ENCODE peak calls at places on chromosomes 3 and 15, in seven cellular contexts. U is HTR-8/SVneo; C is stimulated activated CD8-positive, alpha-beta memory T cell treated with anti-CD3 and anti-CD28 coated beads, Interleukin-12 subunit alpha, Interleukin-12 subunit beta, amount 100 ng/mL, for 1 hour; B is caudate nucleus; G is cardiac muscle cell; O is AG10803; E is mammary epithelial cell. J is an unnamed sample.

GRCh38 chr3:99633887-99634558 is 4.4 kb upstream of the COL8A1 start:
- DNase-seq in U (no peak), C (no peak), B (no peak), G (no peak), O (no peak), E (no peak), J (no peak)

GRCh38 chr3:195556390-195556789 is 13.3 kb upstream of the PPP1R2 start:
- DNase-seq in U (no peak), C (no peak), B (peak), G (peak), O (no peak), E (no peak), J (no peak)

GRCh38 chr3:72058493-72059081 is 273.6 kb upstream of the PROK2 start:
- DNase-seq in U (no peak), C (no peak), B (no peak), G (no peak), O (no peak), E (no peak), J (no peak)

GRCh38 chr3:112357888-112358287 is 24.9 kb downstream of the CD200 start:
- DNase-seq in U (no peak), C (no peak), B (no peak), G (no peak), O (no peak), E (no peak), J (no peak)

GRCh38 chr3:66092175-66092990 is 53.7 kb upstream of the MAGI1 start:
- DNase-seq in U (no peak), C (no peak), B (no peak), G (no peak), O (peak), E (no peak), J (no peak)

GRCh38 chr3:170228093-170228766 is 6.0 kb downstream of the PRKCI start:
- DNase-seq in U (no peak), C (no peak), B (no peak), G (no peak), O (peak), E (peak), J (no peak)

GRCh38 chr15:99390667-99391066 is 139.4 kb downstream of the LRRC28 start:
- DNase-seq in U (no peak), C (no peak), B (no peak), G (no peak), O (no peak), E (no peak), J (no peak)

GRCh38 chr15:43105077-43105769 is 615 bp downstream of the UBR1 start:
- DNase-seq in U (no peak), C (no peak), B (peak), G (peak), O (no peak), E (peak), J (peak)

GRCh38 chr3:172536505-172536904 is 13.3 kb upstream of the TNFSF10 start:
- DNase-seq in U (no peak), C (no peak), B (no peak), G (no peak), O (no peak), E (no peak), J (no peak)

GRCh38 chr3:126266850-126267168 is 86.4 kb upstream of the ALDH1L1 start:
- DNase-seq in U (no peak), C (no peak), B (no peak), G (no peak), O (no peak), E (no peak), J (no peak)

GRCh38 chr3:40009991-40010390 is 200.6 kb downstream of the MYRIP start:
- DNase-seq in U (no peak), C (no peak), B (no peak), G (no peak), O (no peak), E (no peak), J (no peak)

GRCh38 chr3:79167651-79168416 is 600.0 kb downstream of the ROBO1 start:
- DNase-seq in U (peak), C (no peak), B (no peak), G (no peak), O (peak), E (peak), J (no peak)

GRCh38 chr3:44993471-44994205 is 17.6 kb downstream of the EXOSC7 start:
- DNase-seq in U (no peak), C (no peak), B (no peak), G (no peak), O (peak), E (peak), J (no peak)

GRCh38 chr3:46114324-46114988 is 87.2 kb upstream of the XCR1 start:
- DNase-seq in U (peak), C (no peak), B (no peak), G (no peak), O (peak), E (peak), J (peak)

GRCh38 chr3:34065901-34066300 is 267.5 kb downstream of the PDCD6IP start:
- DNase-seq in U (no peak), C (no peak), B (no peak), G (no peak), O (no peak), E (no peak), J (no peak)

GRCh38 chr3:45968706-45969105 is 25.4 kb downstream of the CXCR6 start:
- DNase-seq in U (peak), C (no peak), B (no peak), G (no peak), O (peak), E (peak), J (no peak)

GRCh38 chr3:146050700-146051099 is 110.3 kb downstream of the PLOD2 start:
- DNase-seq in U (no peak), C (no peak), B (no peak), G (no peak), O (peak), E (no peak), J (peak)

GRCh38 chr15:38320181-38320580 is 67.5 kb downstream of the SPRED1 start:
- DNase-seq in U (no peak), C (no peak), B (no peak), G (no peak), O (no peak), E (no peak), J (no peak)

GRCh38 chr15:75030023-75030413 is 6.6 kb downstream of the PPCDC start:
- DNase-seq in U (no peak), C (no peak), B (no peak), G (no peak), O (peak), E (peak), J (no peak)

GRCh38 chr15:60121845-60122244 is 117.7 kb downstream of the FOXB1 start:
- DNase-seq in U (no peak), C (no peak), B (no peak), G (no peak), O (no peak), E (no peak), J (no peak)

GRCh38 chr3:75906555-75907112 is 121.3 kb upstream of the ZNF717 start:
- DNase-seq in U (peak), C (no peak), B (peak), G (peak), O (peak), E (peak), J (no peak)

GRCh38 chr3:71066356-71066755 is 517.2 kb downstream of the FOXP1 start:
- DNase-seq in U (no peak), C (no peak), B (no peak), G (no peak), O (no peak), E (peak), J (peak)

GRCh38 chr15:41567870-41568269 is 8.9 kb downstream of the TYRO3 start:
- DNase-seq in U (no peak), C (no peak), B (no peak), G (no peak), O (no peak), E (no peak), J (no peak)

GRCh38 chr3:46442591-46443530 is 21.8 kb downstream of the LTF start:
- DNase-seq in U (no peak), C (no peak), B (no peak), G (no peak), O (no peak), E (no peak), J (no peak)

GRCh38 chr3:141233457-141234161 is 2.0 kb downstream of the PXYLP1 start:
- DNase-seq in U (no peak), C (no peak), B (no peak), G (no peak), O (no peak), E (no peak), J (no peak)